ENCODE peak calls at places on chromosomes 13 and 19, in eight cellular contexts. P is heart right ventricle, M is pancreas, A is left ventricle myocardium inferior, V is RWPE2, Z is IMR-90, K is tibial nerve, U is aorta. O is an unnamed sample.

GRCh38 chr19:17967258-17968051 is 548 bp downstream of the KCNN1 start:
- DNase-seq in K (no peak), M (no peak), Z (no peak), P (no peak), V (no peak), U (no peak), A (no peak), O (no peak)

GRCh38 chr13:101053289-101053688 is 363.0 kb downstream of the NALCN start:
- DNase-seq in U (no peak), A (no peak), P (no peak), K (no peak), M (no peak), V (no peak), Z (no peak), O (no peak)

GRCh38 chr13:94269557-94269956 is 209.9 kb downstream of the DCT start:
- DNase-seq in U (no peak), P (no peak), A (no peak), M (no peak), Z (no peak), V (no peak), K (no peak), O (no peak)

GRCh38 chr19:58095328-58095727 is 2.7 kb downstream of the ZSCAN18 start:
- DNase-seq in Z (no peak), K (no peak), P (no peak), A (no peak), V (no peak), U (no peak), M (no peak), O (no peak)

GRCh38 chr19:43777163-43777700 is 3.5 kb downstream of the KCNN4 start:
- DNase-seq in A (no peak), U (peak; percentile 52), Z (peak; percentile 36), V (no peak), K (no peak), M (no peak), P (no peak), O (no peak)

GRCh38 chr19:47438793-47439220 is 19.5 kb upstream of the MEIS3 start:
- DNase-seq in V (no peak), Z (no peak), A (no peak), K (no peak), P (no peak), U (peak; percentile 24), M (no peak), O (no peak)

GRCh38 chr19:55258476-55258827 is 365 bp downstream of the PPP6R1 start:
- DNase-seq in K (no peak), P (no peak), A (peak; percentile 31), V (no peak), U (no peak), Z (no peak), M (peak; percentile 72), O (no peak)

GRCh38 chr19:1068111-1069001 is 1.4 kb downstream of the ARHGAP45 start:
- DNase-seq in P (peak; percentile 61), Z (no peak), M (no peak), K (no peak), A (peak; percentile 52), U (peak; percentile 76), V (peak; percentile 42), O (peak; percentile 92)

GRCh38 chr13:114067381-114067885 is 65.0 kb downstream of the RASA3 start:
- DNase-seq in K (peak; percentile 10), P (no peak), A (no peak), U (peak; percentile 40), Z (peak; percentile 68), V (no peak), M (peak; percentile 29), O (peak; percentile 33)

GRCh38 chr13:30373727-30374126 is 48.6 kb upstream of the UBE2L5 start:
- DNase-seq in Z (no peak), K (no peak), V (no peak), A (no peak), M (no peak), U (peak; percentile 60), P (no peak), O (peak; percentile 54)

GRCh38 chr13:29918845-29919244 is 68.4 kb upstream of the UBL3 start:
- DNase-seq in K (no peak), M (no peak), V (no peak), P (no peak), U (no peak), Z (peak; percentile 92), A (no peak), O (no peak)

GRCh38 chr19:22052644-22053013 is 345 bp downstream of the ZNF257 start:
- DNase-seq in U (peak; percentile 49), P (peak; percentile 16), A (no peak), M (peak; percentile 59), Z (no peak), V (no peak), K (no peak), O (peak; percentile 78)

GRCh38 chr13:30718661-30719520 is 16.5 kb upstream of the ALOX5AP start:
- DNase-seq in Z (peak; percentile 95), M (no peak), A (no peak), P (no peak), U (no peak), V (peak; percentile 69), K (no peak), O (no peak)

GRCh38 chr13:37715606-37716015 is 117.0 kb upstream of the POSTN start:
- DNase-seq in P (no peak), M (no peak), U (peak; percentile 40), K (no peak), V (no peak), Z (peak; percentile 95), A (no peak), O (no peak)

GRCh38 chr19:4866595-4867424 is 657 bp downstream of the PLIN3 start:
- DNase-seq in K (peak; percentile 48), M (peak; percentile 78), A (peak; percentile 57), V (no peak), U (peak; percentile 83), P (peak; percentile 63), Z (peak; percentile 28), O (peak; percentile 91)

GRCh38 chr19:52942371-52943133 is 19.3 kb upstream of the ZNF888 start:
- DNase-seq in V (peak; percentile 80), M (peak; percentile 98), K (peak; percentile 81), P (peak; percentile 94), Z (peak; percentile 75), A (peak; percentile 94), U (peak; percentile 96), O (peak; percentile 98)

GRCh38 chr19:45766919-45767346 is 2.1 kb downstream of the SIX5 start:
- DNase-seq in U (peak; percentile 68), P (peak; percentile 55), V (no peak), M (peak; percentile 75), A (no peak), K (no peak), Z (peak; percentile 16), O (no peak)

GRCh38 chr19:13930402-13930801 is 7.8 kb downstream of the PODNL1 start:
- DNase-seq in K (no peak), M (no peak), P (no peak), V (no peak), Z (no peak), A (no peak), U (no peak), O (no peak)

GRCh38 chr19:52689804-52690394 is 44.9 kb downstream of the ZNF611 start:
- DNase-seq in K (peak; percentile 14), U (peak; percentile 57), Z (no peak), A (peak; percentile 33), V (peak; percentile 65), M (peak; percentile 70), P (peak; percentile 41), O (peak; percentile 66)

GRCh38 chr13:51590966-51591627 is 6.8 kb downstream of the WDFY2 start:
- DNase-seq in Z (peak; percentile 90), U (no peak), K (no peak), P (no peak), M (no peak), V (no peak), A (no peak), O (no peak)

GRCh38 chr19:48085077-48085476 is 25.5 kb downstream of the PLA2G4C start:
- DNase-seq in K (no peak), V (no peak), Z (no peak), U (no peak), A (no peak), P (no peak), M (no peak), O (no peak)

GRCh38 chr19:17155251-17155650 is 59.9 kb upstream of the USE1 start:
- DNase-seq in Z (no peak), M (no peak), P (no peak), A (no peak), V (no peak), K (no peak), U (no peak), O (no peak)

GRCh38 chr19:3368848-3369336 is 2.5 kb downstream of the NFIC start:
- DNase-seq in K (no peak), V (no peak), M (no peak), A (no peak), Z (peak; percentile 44), P (no peak), U (no peak), O (no peak)
- H3K4me1 ChIP-seq in K (peaks cover 84% of the 10 kb centered on the region), V (peaks cover 7% of the 10 kb centered on the region), M (peaks cover 9% of the 10 kb centered on the region), A (peaks cover 86% of the 10 kb centered on the region), Z (peaks cover 36% of the 10 kb centered on the region), P (peaks cover 53% of the 10 kb centered on the region), U (no peaks in the 10 kb centered on the region), O (peaks cover 75% of the 10 kb centered on the region)

GRCh38 chr19:8578642-8579265 is 1.5 kb upstream of the MYO1F start:
- DNase-seq in U (peak; percentile 86), K (peak; percentile 80), V (no peak), M (peak; percentile 89), Z (peak; percentile 53), A (peak; percentile 78), P (peak; percentile 77), O (peak; percentile 76)
- H3K4me1 ChIP-seq in U (no peaks in the 10 kb centered on the region), K (peaks cover 28% of the 10 kb centered on the region), V (peaks cover 5% of the 10 kb centered on the region), M (no peaks in the 10 kb centered on the region), Z (peaks cover 5% of the 10 kb centered on the region), A (peaks cover 24% of the 10 kb centered on the region), P (peaks cover 54% of the 10 kb centered on the region), O (peaks cover 7% of the 10 kb centered on the region)

GRCh38 chr19:5877869-5878268 is 7.5 kb upstream of the FUT5 start:
- DNase-seq in U (no peak), P (no peak), K (no peak), A (no peak), Z (no peak), V (no peak), M (no peak), O (no peak)
- H3K4me1 ChIP-seq in U (no peaks in the 10 kb centered on the region), P (peaks cover 8% of the 10 kb centered on the region), K (peaks cover 12% of the 10 kb centered on the region), A (peaks cover 14% of the 10 kb centered on the region), Z (peaks cover 16% of the 10 kb centered on the region), V (no peaks in the 10 kb centered on the region), M (no peaks in the 10 kb centered on the region), O (no peaks in the 10 kb centered on the region)

GRCh38 chr13:27639186-27639585 is 17.5 kb downstream of the POLR1D start:
- DNase-seq in M (no peak), P (no peak), Z (no peak), K (no peak), V (no peak), A (no peak), U (no peak), O (no peak)
- H3K4me1 ChIP-seq in M (peaks cover 7% of the 10 kb centered on the region), P (peaks cover 61% of the 10 kb centered on the region), Z (peaks cover 10% of the 10 kb centered on the region), K (peaks cover 62% of the 10 kb centered on the region), V (peaks cover 56% of the 10 kb centered on the region), A (peaks cover 56% of the 10 kb centered on the region), U (peaks cover under 1% of the 10 kb centered on the region), O (peaks cover 12% of the 10 kb centered on the region)

GRCh38 chr13:39684531-39685137 is 29.2 kb downstream of the COG6 start:
- DNase-seq in Z (peak; percentile 65), V (no peak), M (no peak), U (no peak), A (no peak), K (no peak), P (no peak), O (no peak)
- H3K4me1 ChIP-seq in Z (peaks cover 3% of the 10 kb centered on the region), V (no peaks in the 10 kb centered on the region), M (peaks cover 22% of the 10 kb centered on the region), U (no peaks in the 10 kb centered on the region), A (peaks cover 9% of the 10 kb centered on the region), K (peaks cover 6% of the 10 kb centered on the region), P (no peaks in the 10 kb centered on the region), O (no peaks in the 10 kb centered on the region)